ENCODE peak calls at places on chromosomes 3 and 15, in four cellular contexts. T, B, C and P are unnamed samples.

GRCh38 chr15:70362911-70363310 is 265.2 kb upstream of the TLE3 start:
- DNase-seq in T (no peak), B (no peak), C (peak), P (no peak)

GRCh38 chr3:189897406-189897805 is 223.3 kb downstream of the P3H2 start:
- DNase-seq in T (no peak), B (no peak), C (no peak), P (no peak)

GRCh38 chr3:50587806-50588758 is 18.8 kb downstream of the HEMK1 start:
- DNase-seq in T (peak), B (no peak), C (no peak), P (no peak)

GRCh38 chr3:88863196-88863595 is 244.2 kb upstream of the EPHA3 start:
- DNase-seq in T (no peak), B (no peak), C (no peak), P (no peak)

GRCh38 chr15:73051402-73051810 is 857 bp upstream of the NEO1 start:
- DNase-seq in T (no peak), B (no peak), C (no peak), P (no peak)

GRCh38 chr3:161348791-161349400 is 22.4 kb downstream of the SPTSSB start:
- DNase-seq in T (no peak), B (no peak), C (no peak), P (no peak)

GRCh38 chr3:70813306-70813705 is 500.9 kb upstream of the MDFIC2 start:
- DNase-seq in T (no peak), B (no peak), C (peak), P (no peak)

GRCh38 chr3:160986060-160986459 is 119.1 kb downstream of the B3GALNT1 start:
- DNase-seq in T (no peak), B (no peak), C (no peak), P (no peak)

GRCh38 chr15:77064118-77064517 is 6.8 kb downstream of the TSPAN3 start:
- DNase-seq in T (no peak), B (no peak), C (no peak), P (no peak)

GRCh38 chr3:139120336-139120971 is 75.8 kb upstream of the PRR23C start:
- DNase-seq in T (no peak), B (no peak), C (peak), P (no peak)

GRCh38 chr3:20340324-20340928 is 154.4 kb upstream of the SGO1 start:
- DNase-seq in T (peak), B (peak), C (peak), P (peak)

GRCh38 chr3:98732239-98733054 is 30.7 kb upstream of the ST3GAL6 start:
- DNase-seq in T (peak), B (no peak), C (no peak), P (no peak)

GRCh38 chr3:13210221-13210975 is 137.2 kb upstream of the IQSEC1 start:
- DNase-seq in T (no peak), B (no peak), C (no peak), P (no peak)

GRCh38 chr15:59223736-59224135 is 17.1 kb downstream of the LDHAL6B start:
- DNase-seq in T (no peak), B (no peak), C (no peak), P (no peak)

GRCh38 chr3:177758131-177758530 is 560.8 kb upstream of the TBL1XR1 start:
- DNase-seq in T (no peak), B (no peak), C (peak), P (no peak)

GRCh38 chr3:127786358-127787070 is 35.8 kb downstream of the MGLL start:
- DNase-seq in T (peak), B (no peak), C (peak), P (no peak)

GRCh38 chr3:125002414-125002811 is 53.4 kb downstream of the HEG1 start:
- DNase-seq in T (no peak), B (no peak), C (no peak), P (no peak)

GRCh38 chr15:33234019-33234418 is 39.5 kb upstream of the FMN1 start:
- DNase-seq in T (no peak), B (no peak), C (peak), P (no peak)

GRCh38 chr15:79265167-79265566 is 17.4 kb upstream of the ANKRD34C start:
- DNase-seq in T (no peak), B (no peak), C (no peak), P (no peak)

GRCh38 chr3:5071061-5071460 is 51.0 kb upstream of the ARL8B start:
- DNase-seq in T (no peak), B (no peak), C (peak), P (no peak)

GRCh38 chr15:30985081-30985531 is 6.3 kb downstream of the MTMR10 start:
- DNase-seq in T (no peak), B (no peak), C (peak), P (no peak)

GRCh38 chr3:128867200-128868125 is 12.0 kb upstream of the ACAD9 start:
- DNase-seq in T (peak), B (no peak), C (no peak), P (no peak)

GRCh38 chr3:30553641-30554316 is 52.6 kb upstream of the TGFBR2 start:
- DNase-seq in T (no peak), B (no peak), C (no peak), P (no peak)

GRCh38 chr15:25687689-25688088 is 175.4 kb downstream of the ATP10A start:
- DNase-seq in T (no peak), B (no peak), C (no peak), P (no peak)

GRCh38 chr3:64399205-64399800 is 174.0 kb upstream of the PRICKLE2 start:
- DNase-seq in T (no peak), B (no peak), C (peak), P (no peak)

GRCh38 chr15:75672646-75673425 is 25.1 kb downstream of the SNX33 start:
- DNase-seq in T (no peak), B (no peak), C (peak), P (no peak)

GRCh38 chr3:4633078-4634004 is 140.2 kb downstream of the ITPR1 start:
- DNase-seq in T (peak), B (no peak), C (peak), P (peak)

GRCh38 chr3:133964547-133964946 is 65.2 kb downstream of the SLCO2A1 start:
- DNase-seq in T (no peak), B (no peak), C (no peak), P (no peak)

GRCh38 chr15:58014470-58014869 is 51.0 kb downstream of the ALDH1A2 start:
- DNase-seq in T (no peak), B (no peak), C (no peak), P (no peak)

GRCh38 chr3:170356596-170357175 is 829 bp upstream of the SKIL start:
- DNase-seq in T (no peak), B (peak), C (peak), P (no peak)

GRCh38 chr3:161415506-161416231 is 44.4 kb upstream of the SPTSSB start:
- DNase-seq in T (no peak), B (no peak), C (peak), P (no peak)

GRCh38 chr3:96863129-96863740 is 48.8 kb downstream of the EPHA6 start:
- DNase-seq in T (peak), B (no peak), C (peak), P (no peak)
- TF ChIP-seq CTCF in T (peak), B (no peak), C (peak), P (peak)

GRCh38 chr3:126209741-126210140 is 29.4 kb upstream of the ALDH1L1 start:
- DNase-seq in T (no peak), B (no peak), C (no peak), P (no peak)

GRCh38 chr3:126213376-126214044 is 33.1 kb upstream of the ALDH1L1 start:
- DNase-seq in T (no peak), B (no peak), C (no peak), P (no peak)

GRCh38 chr3:126211569-126211968 is 31.2 kb upstream of the ALDH1L1 start:
- DNase-seq in T (no peak), B (no peak), C (no peak), P (no peak)

GRCh38 chr3:126212250-126212628 is 31.9 kb upstream of the ALDH1L1 start:
- DNase-seq in T (no peak), B (no peak), C (no peak), P (no peak)

GRCh38 chr3:126212629-126213375 is 32.4 kb upstream of the ALDH1L1 start:
- DNase-seq in T (no peak), B (no peak), C (peak), P (no peak)
- TF ChIP-seq CTCF in T (no peak), B (no peak), C (peak), P (no peak)

GRCh38 chr3:195001961-195002861 is 268.7 kb downstream of the XXYLT1 start:
- DNase-seq in T (peak), B (no peak), C (peak), P (peak)
- TF ChIP-seq CTCF in T (peak), B (no peak), C (peak), P (peak)

GRCh38 chr3:110074095-110074494 is 736.7 kb upstream of the DPPA4 start:
- DNase-seq in T (no peak), B (no peak), C (no peak), P (no peak)
- TF ChIP-seq CTCF in T (no peak), B (no peak), C (no peak), P (no peak)

GRCh38 chr3:156412600-156412999 is 142.3 kb downstream of the SSR3 start:
- DNase-seq in T (no peak), B (no peak), C (no peak), P (no peak)
- TF ChIP-seq CTCF in T (no peak), B (no peak), C (no peak), P (no peak)

DNA sequence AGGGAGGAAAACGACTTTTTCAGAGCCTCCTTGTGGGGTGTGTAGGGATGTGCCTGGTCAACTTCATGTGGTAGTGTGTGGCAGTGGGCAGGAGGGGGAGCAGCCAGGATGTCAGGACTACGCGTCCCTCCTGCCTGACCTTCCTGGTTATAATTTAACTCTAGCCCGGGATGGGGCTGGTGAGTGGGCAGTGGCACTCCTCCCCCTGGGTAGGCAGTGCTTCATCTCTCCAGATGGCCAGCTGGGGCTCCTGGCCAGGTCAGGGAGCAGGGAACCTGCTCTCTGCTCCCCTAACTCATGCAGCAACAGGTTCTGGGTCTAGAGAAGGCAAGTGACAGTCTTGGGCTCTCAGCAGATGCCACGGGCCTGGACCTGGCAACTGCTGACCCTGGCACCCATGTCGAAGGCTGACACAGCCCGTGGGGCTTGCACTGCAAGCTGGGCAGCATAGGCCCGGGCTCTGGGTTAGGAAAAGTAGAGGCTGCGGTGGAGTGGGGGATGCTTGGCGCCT is 2.6 kb downstream of the ITIH4 start:
- DNase-seq in T (no peak), B (no peak), C (no peak), P (no peak)
- TF ChIP-seq CTCF in T (no peak), B (no peak), C (no peak), P (no peak)

DNA sequence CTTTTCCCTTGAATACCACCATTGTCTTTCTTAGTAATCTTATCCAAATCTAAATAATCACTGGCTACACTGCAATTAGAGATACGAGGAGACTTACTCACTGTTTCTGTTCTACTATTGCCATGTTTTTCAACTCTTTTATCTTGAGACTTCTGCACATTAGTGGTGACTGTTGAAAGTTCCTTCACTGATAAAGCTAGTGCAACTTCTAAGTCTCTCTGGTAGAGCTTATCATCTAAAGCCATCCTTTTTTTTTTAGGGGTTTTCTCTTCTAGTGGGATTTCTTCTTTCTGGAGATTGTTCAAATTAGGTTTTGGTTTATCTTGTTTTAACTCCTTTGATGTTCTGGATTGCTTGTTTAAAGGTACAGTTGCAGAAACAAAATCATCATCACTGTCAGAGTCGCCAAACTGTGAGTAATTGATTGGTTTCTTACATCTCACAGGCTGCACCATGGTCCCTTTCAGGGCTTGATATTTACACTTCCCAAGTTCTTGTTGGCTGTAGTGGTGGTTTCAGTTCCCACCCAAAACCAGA is 37.7 kb downstream of the NCK1 start:
- DNase-seq in T (no peak), B (no peak), C (peak), P (no peak)
- TF ChIP-seq CTCF in T (no peak), B (no peak), C (no peak), P (no peak)

GRCh38 chr3:66532160-66532587 is 31.4 kb upstream of the LRIG1 start:
- DNase-seq in T (no peak), B (no peak), C (no peak), P (no peak)
- TF ChIP-seq CTCF in T (no peak), B (no peak), C (no peak), P (no peak)